ENCODE peak calls at places on chromosomes 13 and 19, in seven cellular contexts. Q is SK-N-MC, W is GM23338, M is HCT116, B is hepatocyte, S is PC-9, H is mammary epithelial cell. I is an unnamed sample.

GRCh38 chr13:20033486-20033885 is 75.0 kb downstream of the ZMYM2 start:
- DNase-seq in S (no peak), H (peak), Q (no peak), W (no peak), M (no peak), B (no peak), I (no peak)

GRCh38 chr19:35368378-35368777 is 2.5 kb upstream of the GPR42 start:
- DNase-seq in Q (no peak), W (no peak), M (no peak), B (no peak), S (no peak), H (no peak), I (no peak)

GRCh38 chr13:97946951-97947588 is 6.4 kb upstream of the IPO5 start:
- DNase-seq in M (no peak), S (peak), H (peak), Q (peak), B (no peak), W (no peak), I (no peak)

GRCh38 chr19:46748325-46749109 is 2.3 kb upstream of the STRN4 start:
- DNase-seq in H (no peak), M (no peak), Q (peak), W (peak), S (peak), B (peak), I (peak)

GRCh38 chr19:56671613-56671994 is at the start of gene ZNF835:
- DNase-seq in M (no peak), B (no peak), H (no peak), W (peak), S (no peak), Q (no peak), I (no peak)

GRCh38 chr13:109743706-109744453 is 42.5 kb downstream of the IRS2 start:
- DNase-seq in S (peak), H (peak), W (no peak), M (no peak), B (peak), Q (no peak), I (no peak)

GRCh38 chr13:40148103-40148502 is 492.6 kb downstream of the COG6 start:
- DNase-seq in W (no peak), M (no peak), B (no peak), S (no peak), H (no peak), Q (no peak), I (no peak)

GRCh38 chr19:46598372-46598917 is 2.7 kb upstream of the CALM3 start:
- DNase-seq in Q (no peak), S (no peak), B (no peak), W (no peak), H (no peak), M (no peak), I (no peak)

GRCh38 chr19:38648789-38649304 is 1.4 kb downstream of the ACTN4 start:
- DNase-seq in Q (no peak), H (no peak), S (no peak), M (no peak), W (no peak), B (peak), I (peak)

GRCh38 chr19:45637890-45638667 is 1.1 kb downstream of the EML2 start:
- DNase-seq in Q (no peak), M (no peak), B (peak), W (peak), S (peak), H (peak), I (no peak)

DNA sequence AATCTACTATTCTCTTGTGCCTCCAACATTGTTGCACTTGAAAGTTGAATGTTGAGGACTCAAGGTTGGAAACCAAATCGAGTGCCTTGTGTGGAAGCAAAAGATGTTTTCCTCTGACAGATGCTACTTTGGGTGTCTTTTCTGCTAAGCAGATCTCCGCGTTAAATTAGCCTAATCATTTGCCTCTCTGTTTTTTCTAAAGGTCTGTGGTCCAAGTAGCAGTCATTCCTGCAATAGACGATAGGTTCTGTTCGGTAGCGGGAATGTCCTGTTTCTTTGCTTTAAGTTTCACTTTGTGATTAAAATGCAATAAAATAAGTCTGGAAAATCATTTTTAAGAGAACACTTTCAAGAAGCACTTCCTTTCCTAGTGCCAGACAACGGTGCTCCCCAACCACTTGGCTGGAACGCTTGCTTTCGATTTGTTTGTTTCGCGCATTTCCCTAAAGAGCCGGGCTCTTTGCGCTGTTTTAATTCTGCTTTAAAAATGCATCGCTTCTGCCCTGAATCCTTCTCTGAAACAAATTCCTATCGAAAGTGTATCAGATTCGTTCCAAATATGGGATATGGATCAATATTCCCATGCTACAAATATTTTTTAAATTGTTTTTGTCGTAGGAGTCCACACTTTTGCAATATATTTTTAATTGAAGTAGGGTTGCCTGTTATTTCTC is 14.1 kb downstream of the ZIC2 start:
- DNase-seq in S (no peak), W (peak), H (peak), B (no peak), M (no peak), Q (no peak), I (peak)
- TF ChIP-seq EZH2 in S (no peak), W (peak), H (peak), B (no peak), M (no peak), Q (no peak), I (peak)

DNA sequence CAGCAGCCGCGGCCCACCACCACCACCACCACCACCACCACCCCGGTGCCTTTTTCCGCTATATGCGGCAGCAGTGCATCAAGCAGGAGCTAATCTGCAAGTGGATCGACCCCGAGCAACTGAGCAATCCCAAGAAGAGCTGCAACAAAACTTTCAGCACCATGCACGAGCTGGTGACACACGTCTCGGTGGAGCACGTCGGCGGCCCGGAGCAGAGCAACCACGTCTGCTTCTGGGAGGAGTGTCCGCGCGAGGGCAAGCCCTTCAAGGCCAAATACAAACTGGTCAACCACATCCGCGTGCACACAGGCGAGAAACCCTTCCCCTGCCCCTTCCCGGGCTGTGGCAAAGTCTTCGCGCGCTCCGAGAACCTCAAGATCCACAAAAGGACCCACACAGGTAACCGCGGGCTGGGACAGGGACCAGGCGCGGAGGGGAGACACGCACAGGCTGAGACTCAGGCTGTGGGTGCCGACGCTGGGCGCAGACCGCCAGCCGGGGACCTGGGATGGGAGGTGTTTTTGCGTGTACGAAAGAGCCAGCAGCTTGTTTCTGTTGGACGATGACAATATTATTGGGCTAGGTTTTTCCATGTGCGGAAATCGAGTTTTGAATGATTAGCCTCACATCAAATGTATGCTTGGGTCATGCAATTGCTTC is 1.3 kb downstream of the ZIC2 start:
- DNase-seq in M (no peak), H (no peak), B (no peak), W (peak), S (peak), Q (no peak), I (peak)
- TF ChIP-seq EZH2 in M (no peak), H (peak), B (no peak), W (no peak), S (no peak), Q (no peak), I (no peak)

GRCh38 chr19:1758959-1759903 is 5.9 kb downstream of the ONECUT3 start:
- DNase-seq in B (no peak), H (no peak), S (no peak), W (no peak), M (no peak), Q (no peak), I (no peak)
- TF ChIP-seq EZH2 in B (no peak), H (no peak), S (no peak), W (peak), M (no peak), Q (peak), I (no peak)

DNA sequence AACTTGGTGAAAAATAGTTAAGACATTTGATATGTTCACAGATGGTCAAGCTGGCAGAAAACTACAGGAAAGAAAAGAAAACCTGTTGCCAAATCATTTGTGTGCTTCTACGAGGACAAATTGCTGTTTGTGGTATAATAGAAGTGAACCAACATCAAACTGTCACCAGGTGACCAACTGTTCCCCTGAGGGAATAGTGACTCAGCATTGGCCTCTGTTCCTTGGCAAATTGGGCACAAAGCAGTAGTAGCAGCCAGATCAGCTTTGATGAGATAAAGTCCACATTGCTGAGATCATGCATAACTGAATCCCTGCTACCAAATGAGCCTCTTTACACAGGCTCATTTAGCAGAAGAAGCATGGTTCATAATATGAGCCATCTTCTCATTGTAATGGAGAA is 103.5 kb downstream of the POSTN start:
- DNase-seq in M (no peak), Q (no peak), H (peak), B (no peak), W (no peak), S (peak), I (no peak)
- TF ChIP-seq EZH2 in M (no peak), Q (no peak), H (no peak), B (no peak), W (no peak), S (no peak), I (no peak)

DNA sequence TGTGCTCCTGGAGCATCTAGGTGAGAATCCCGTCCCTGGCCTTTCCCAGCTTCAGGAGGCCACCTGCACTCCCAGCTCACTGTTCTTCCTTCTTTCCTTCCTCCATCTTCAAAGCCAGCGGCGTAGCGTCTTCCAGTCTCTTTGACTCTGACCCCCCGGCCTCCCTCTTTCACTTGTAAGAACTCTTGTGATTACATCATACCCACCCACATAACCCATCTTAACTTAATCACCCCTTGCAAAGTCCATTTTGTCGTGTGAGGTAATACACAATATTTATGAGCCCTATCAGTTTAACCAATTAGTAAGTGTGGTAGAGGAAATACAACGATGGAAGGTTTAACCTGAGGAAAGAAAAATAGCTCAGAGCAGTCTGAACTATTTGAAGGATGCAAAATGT is 4.6 kb upstream of the CDC16 start:
- DNase-seq in Q (no peak), S (no peak), B (peak), W (peak), M (no peak), H (no peak), I (no peak)
- TF ChIP-seq EZH2 in Q (no peak), S (no peak), B (no peak), W (no peak), M (no peak), H (no peak), I (no peak)